ENCODE peak calls at places on chromosomes 1 and 21, in nine cellular contexts. P is PC-3, U is sigmoid colon, E is germinal center, F is cardiac muscle cell, D is nephron progenitor cell, G is MG63, M is kidney tubule cell, X is GM23248. N is an unnamed sample.

GRCh38 chr1:115642168-115643072 is 650 bp downstream of the VANGL1 start:
- DNase-seq in D (peak), X (peak), E (peak), U (peak), F (peak), P (peak), G (peak), M (peak), N (peak)

GRCh38 chr1:96076589-96076988 is 645.0 kb upstream of the PTBP2 start:
- DNase-seq in U (no peak), F (no peak), G (no peak), X (peak), M (peak), E (no peak), P (peak), D (no peak), N (no peak)

GRCh38 chr1:28915036-28915895 is 897 bp downstream of the EPB41 start:
- DNase-seq in U (no peak), D (no peak), G (peak), F (peak), E (peak), P (peak), M (peak), X (peak), N (no peak)

GRCh38 chr21:44804762-44805161 is 3.1 kb upstream of the UBE2G2 start:
- DNase-seq in D (no peak), P (no peak), U (no peak), X (no peak), G (no peak), M (no peak), F (no peak), E (no peak), N (no peak)

GRCh38 chr1:154628122-154628405 is 20.1 kb upstream of the ADAR start:
- DNase-seq in G (no peak), E (no peak), X (no peak), F (no peak), M (no peak), P (no peak), U (no peak), D (no peak), N (no peak)

GRCh38 chr1:84669831-84670230 is 20.4 kb downstream of the SSX2IP start:
- DNase-seq in M (no peak), F (no peak), X (no peak), E (no peak), P (no peak), D (no peak), G (no peak), U (no peak), N (no peak)

GRCh38 chr1:231943084-231943483 is 316.5 kb downstream of the DISC1 start:
- DNase-seq in P (no peak), F (no peak), D (no peak), M (no peak), E (no peak), X (no peak), G (no peak), U (no peak), N (no peak)

GRCh38 chr1:8862528-8862927 is 16.0 kb downstream of the ENO1 start:
- DNase-seq in P (peak), E (no peak), D (peak), G (no peak), M (no peak), U (no peak), X (peak), F (no peak), N (no peak)

GRCh38 chr1:31586376-31587327 is 10.3 kb downstream of the TINAGL1 start:
- DNase-seq in M (no peak), X (no peak), E (no peak), G (no peak), U (no peak), P (no peak), D (no peak), F (no peak), N (peak)

GRCh38 chr1:175548774-175549173 is 194.6 kb downstream of the TNR start:
- DNase-seq in E (no peak), D (no peak), X (no peak), U (no peak), G (peak), P (no peak), M (peak), F (no peak), N (no peak)

GRCh38 chr1:224733021-224733911 is 117.1 kb downstream of the CNIH3 start:
- DNase-seq in G (no peak), U (no peak), M (peak), D (no peak), P (peak), E (no peak), F (peak), X (peak), N (no peak)

GRCh38 chr21:29164330-29164942 is 34.0 kb downstream of the MAP3K7CL start:
- DNase-seq in U (no peak), D (no peak), P (peak), E (no peak), F (peak), M (peak), X (peak), G (no peak), N (peak)

GRCh38 chr1:1926886-1927660 is 8.0 kb upstream of the TMEM52 start:
- DNase-seq in U (no peak), P (no peak), M (no peak), E (no peak), F (no peak), G (no peak), D (no peak), X (no peak), N (no peak)

GRCh38 chr1:204509186-204509635 is 7.0 kb upstream of the MDM4 start:
- DNase-seq in U (no peak), P (no peak), D (no peak), M (no peak), E (no peak), F (no peak), G (no peak), X (no peak), N (no peak)

GRCh38 chr21:46150491-46151121 is 4.8 kb downstream of the FTCD start:
- DNase-seq in F (no peak), M (no peak), X (no peak), D (peak), P (no peak), U (peak), E (no peak), G (no peak), N (no peak)

GRCh38 chr1:1940123-1940425 is 21.0 kb upstream of the TMEM52 start:
- DNase-seq in U (no peak), X (no peak), E (no peak), M (no peak), F (no peak), G (no peak), P (no peak), D (no peak), N (no peak)

GRCh38 chr1:14778882-14779594 is 180.6 kb downstream of the KAZN start:
- DNase-seq in G (peak), X (peak), D (peak), P (peak), M (peak), F (peak), U (no peak), E (peak), N (no peak)

N was measured in B cell.